ENCODE peak calls at places on chromosomes 16 and 17, in six cellular contexts. B is activated CD8-positive, alpha-beta T cell treated with anti-CD3 and anti-CD28 coated beads for 36 hours; J is GM12864; V is neural progenitor cell; O is ascending aorta; F is GM20000. A is an unnamed sample.

GRCh38 chr16:1309888-1310831 is 724 bp downstream of the UBE2I start:
- DNase-seq in V (no peak), O (peak; percentile 74), J (no peak), F (peak; percentile 66), B (peak; percentile 72), A (peak; percentile 50)

GRCh38 chr17:48160177-48160967 is 52.8 kb downstream of the SNX11 start:
- DNase-seq in V (no peak), F (no peak), J (no peak), O (no peak), B (no peak), A (no peak)

GRCh38 chr17:6713130-6713917 is at the start of gene SLC13A5:
- DNase-seq in J (no peak), F (peak; percentile 62), V (peak; percentile 93), B (peak; percentile 36), O (no peak), A (peak; percentile 48)

GRCh38 chr17:57986841-57987581 is 1.0 kb downstream of the VEZF1 start:
- DNase-seq in O (peak; percentile 75), V (peak; percentile 78), B (peak; percentile 74), J (no peak), F (peak; percentile 56), A (peak; percentile 38)

GRCh38 chr17:28071891-28072606 is 29.6 kb downstream of the NLK start:
- DNase-seq in J (no peak), O (no peak), V (no peak), B (no peak), F (no peak), A (no peak)

GRCh38 chr17:33210240-33210639 is 82.9 kb downstream of the ASIC2 start:
- DNase-seq in O (no peak), J (no peak), V (no peak), F (no peak), B (no peak), A (no peak)

GRCh38 chr17:39716073-39716818 is 14.1 kb downstream of the MIEN1 start:
- DNase-seq in B (no peak), V (no peak), J (no peak), O (no peak), F (no peak), A (no peak)

GRCh38 chr16:27463741-27464662 is 62.0 kb downstream of the IL21R start:
- DNase-seq in B (peak; percentile 85), J (no peak), V (no peak), O (no peak), F (no peak), A (no peak)

GRCh38 chr17:10875984-10876555 is 38.2 kb upstream of the PIRT start:
- DNase-seq in F (peak; percentile 43), J (no peak), V (peak; percentile 81), O (peak; percentile 67), B (peak; percentile 58), A (peak; percentile 46)

GRCh38 chr16:75909746-75910145 is 183.5 kb upstream of the CPHXL start:
- DNase-seq in F (no peak), O (no peak), V (no peak), J (no peak), B (no peak), A (no peak)

GRCh38 chr16:28923652-28924398 is 1.2 kb downstream of the RABEP2 start:
- DNase-seq in V (no peak), F (peak; percentile 78), J (peak; percentile 88), O (no peak), B (no peak), A (no peak)

GRCh38 chr16:82867425-82867824 is 240.7 kb downstream of the CDH13 start:
- DNase-seq in J (no peak), B (no peak), V (no peak), O (no peak), F (no peak), A (no peak)

GRCh38 chr16:366476-366875 is 3.9 kb downstream of the MRPL28 start:
- DNase-seq in F (no peak), V (no peak), B (no peak), J (no peak), O (no peak), A (no peak)

GRCh38 chr16:31141489-31142108 is 6.1 kb upstream of the PRSS8 start:
- DNase-seq in V (no peak), F (no peak), O (peak; percentile 79), J (no peak), B (no peak), A (peak; percentile 43)

GRCh38 chr16:15572329-15573001 is 70.5 kb downstream of the MARF1 start:
- DNase-seq in O (no peak), F (no peak), V (no peak), J (no peak), B (peak; percentile 65), A (no peak)

GRCh38 chr16:17194190-17194780 is 276.5 kb downstream of the XYLT1 start:
- DNase-seq in O (peak; percentile 68), B (peak; percentile 76), J (peak; percentile 18), F (peak; percentile 51), V (peak; percentile 82), A (peak; percentile 31)
- TF ChIP-seq CTCF in O (peak; percentile 23), B (peak; percentile 86), J (peak; percentile 89), F (peak; percentile 75), V (peak; percentile 87), A (peak; percentile 34)

DNA sequence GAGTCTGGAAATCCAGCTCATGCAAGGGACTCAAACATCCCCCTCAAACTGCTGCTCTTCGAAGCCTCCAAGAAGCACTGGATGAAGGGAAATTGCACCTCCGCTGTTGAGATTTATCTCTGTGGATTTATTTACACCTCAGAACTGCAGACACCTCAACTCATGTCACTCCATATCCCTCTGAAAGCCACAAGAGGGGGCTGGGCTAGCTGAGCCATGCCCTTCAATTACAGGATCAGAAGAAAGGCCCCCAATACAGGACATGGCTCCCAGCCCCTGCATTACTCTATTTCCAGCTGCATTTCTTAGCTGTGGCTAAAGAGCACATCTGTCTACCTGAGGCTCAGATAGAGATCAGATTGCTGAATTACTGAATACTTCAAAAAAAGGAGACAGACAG is 103.1 kb upstream of the DYNLRB2 start:
- DNase-seq in V (peak; percentile 38), F (no peak), J (no peak), O (no peak), B (no peak), A (no peak)
- TF ChIP-seq CTCF in V (peak; percentile 55), F (no peak), J (no peak), O (no peak), B (no peak), A (no peak)

GRCh38 chr16:80599466-80599865 is 58.7 kb downstream of the DYNLRB2 start:
- DNase-seq in O (no peak), F (no peak), B (no peak), J (no peak), V (no peak), A (no peak)
- TF ChIP-seq CTCF in O (no peak), F (no peak), B (no peak), J (no peak), V (no peak), A (no peak)

GRCh38 chr17:40862985-40863733 is 3.9 kb downstream of the KRT12 start:
- DNase-seq in F (peak; percentile 16), B (peak; percentile 44), O (no peak), V (peak; percentile 65), J (no peak), A (no peak)
- TF ChIP-seq CTCF in F (peak; percentile 33), B (peak; percentile 14), O (no peak), V (peak; percentile 56), J (peak; percentile 42), A (no peak)

GRCh38 chr16:83996481-83997252 is 28.6 kb downstream of the NECAB2 start:
- DNase-seq in J (no peak), B (no peak), V (no peak), O (no peak), F (no peak), A (no peak)
- TF ChIP-seq CTCF in J (peak; percentile 45), B (no peak), V (no peak), O (no peak), F (no peak), A (no peak)

A was measured in Calu3.